ENCODE peak calls at places on chromosomes 5 and 9, in nine cellular contexts. B is RKO, I is AG10803, D is posterior vena cava, Q is AG08395, A is ACHN, W is neural progenitor cell, K is LHCN-M2, L is neural crest cell. U is an unnamed sample.
A peak's percentile ranks its signal among the peaks of the same experiment; 100 is the strongest.

GRCh38 chr9:71680189-71680983 is 87.9 kb downstream of the CEMIP2 start:
- DNase-seq in K (peak; percentile 56), A (no peak), I (peak; percentile 63), B (no peak), W (no peak), D (no peak), L (no peak), Q (peak; percentile 15), U (no peak)

GRCh38 chr9:38064842-38065368 is 4.1 kb downstream of the SHB start:
- DNase-seq in A (no peak), D (no peak), W (no peak), B (no peak), K (no peak), Q (no peak), I (no peak), L (no peak), U (no peak)

GRCh38 chr5:171336486-171337206 is 27.6 kb downstream of the TLX3 start:
- DNase-seq in L (no peak), Q (peak; percentile 35), A (peak; percentile 60), D (no peak), W (peak; percentile 73), K (peak; percentile 38), B (no peak), I (peak; percentile 69), U (no peak)

GRCh38 chr5:178394074-178394473 is 161.5 kb upstream of the PHYKPL start:
- DNase-seq in I (no peak), W (no peak), Q (no peak), D (peak; percentile 64), A (no peak), B (no peak), L (no peak), K (no peak), U (no peak)

GRCh38 chr5:139847790-139848507 is 52.3 kb downstream of the PSD2 start:
- DNase-seq in B (no peak), D (peak; percentile 90), L (peak; percentile 61), Q (no peak), A (peak; percentile 24), I (peak; percentile 13), K (no peak), W (peak; percentile 89), U (no peak)

GRCh38 chr9:38281196-38281595 is 111.3 kb upstream of the ALDH1B1 start:
- DNase-seq in L (no peak), Q (no peak), W (no peak), K (no peak), I (no peak), B (no peak), A (no peak), D (no peak), U (no peak)

GRCh38 chr9:137487454-137488329 is 28.6 kb upstream of the NSMF start:
- DNase-seq in D (peak; percentile 73), I (no peak), Q (no peak), K (no peak), B (no peak), W (no peak), A (no peak), L (no peak), U (no peak)

GRCh38 chr9:97293207-97293721 is 14.2 kb upstream of the CCDC180 start:
- DNase-seq in L (no peak), D (no peak), B (no peak), W (no peak), I (peak; percentile 39), Q (peak; percentile 48), K (peak; percentile 72), A (peak; percentile 3), U (no peak)

GRCh38 chr9:89743576-89744254 is 138.9 kb downstream of the GADD45G start:
- DNase-seq in W (peak; percentile 50), B (no peak), L (no peak), I (no peak), K (no peak), A (no peak), Q (no peak), D (peak; percentile 38), U (peak; percentile 71)

GRCh38 chr5:77636423-77637169 is 1.9 kb downstream of the OTP start:
- DNase-seq in I (no peak), D (no peak), W (peak; percentile 43), A (no peak), K (no peak), B (no peak), L (no peak), Q (no peak), U (no peak)

GRCh38 chr5:675111-675875 is 17.9 kb downstream of the TPPP start:
- DNase-seq in I (no peak), W (no peak), D (peak; percentile 51), K (no peak), Q (no peak), A (no peak), L (no peak), B (no peak), U (no peak)

GRCh38 chr5:36459191-36460135 is 146.9 kb upstream of the SLC1A3 start:
- DNase-seq in Q (no peak), D (no peak), A (peak; percentile 11), I (no peak), B (no peak), K (peak; percentile 35), W (no peak), L (no peak), U (peak; percentile 4)

GRCh38 chr5:34716986-34717385 is 60.9 kb downstream of the RAI14 start:
- DNase-seq in I (no peak), Q (no peak), K (peak; percentile 36), A (peak; percentile 60), L (no peak), D (no peak), W (no peak), B (no peak), U (no peak)

GRCh38 chr5:150582281-150582791 is 58.1 kb upstream of the SYNPO start:
- DNase-seq in L (no peak), A (no peak), D (peak; percentile 75), B (no peak), Q (no peak), W (peak; percentile 59), K (no peak), I (peak; percentile 64), U (no peak)

GRCh38 chr9:18149457-18150011 is 324.4 kb upstream of the ADAMTSL1 start:
- DNase-seq in L (no peak), I (peak; percentile 3), D (no peak), W (no peak), K (no peak), Q (no peak), B (peak; percentile 8), A (peak; percentile 13), U (no peak)

GRCh38 chr9:137550241-137550621 is at the start of gene PNPLA7:
- DNase-seq in I (peak; percentile 62), K (peak; percentile 58), L (peak; percentile 51), D (peak; percentile 95), B (peak; percentile 80), Q (peak; percentile 80), W (peak; percentile 84), A (peak; percentile 52), U (no peak)

GRCh38 chr5:68682400-68683152 is 411.2 kb upstream of the SLC30A5 start:
- DNase-seq in L (no peak), B (no peak), Q (no peak), D (no peak), A (peak; percentile 65), K (no peak), I (no peak), W (no peak), U (no peak)

GRCh38 chr5:169742773-169743296 is 105.8 kb downstream of the DOCK2 start:
- DNase-seq in K (peak; percentile 86), D (no peak), B (no peak), A (no peak), L (no peak), Q (peak; percentile 79), I (peak; percentile 93), W (no peak), U (no peak)

GRCh38 chr9:35482071-35482470 is 7.8 kb upstream of the RUSC2 start:
- DNase-seq in K (no peak), B (no peak), D (no peak), I (no peak), A (no peak), W (peak; percentile 7), Q (no peak), L (no peak), U (no peak)

GRCh38 chr9:135815433-135816178 is 91.7 kb downstream of the CAMSAP1 start:
- DNase-seq in A (no peak), L (no peak), K (no peak), W (no peak), B (no peak), I (no peak), D (peak; percentile 70), Q (no peak), U (no peak)

GRCh38 chr9:110116543-110116885 is 91.4 kb downstream of the C9orf152 start:
- DNase-seq in D (no peak), W (no peak), A (no peak), I (peak; percentile 95), Q (peak; percentile 78), B (no peak), K (peak; percentile 92), L (no peak), U (no peak)

GRCh38 chr9:124030969-124031451 is 19.4 kb downstream of the LHX2 start:
- DNase-seq in K (peak; percentile 17), W (no peak), L (no peak), D (peak; percentile 41), I (peak; percentile 82), B (no peak), Q (peak; percentile 64), A (no peak), U (peak; percentile 76)

GRCh38 chr9:78713746-78714405 is 417.0 kb downstream of the PSAT1 start:
- DNase-seq in A (no peak), D (no peak), L (no peak), K (peak; percentile 57), Q (peak; percentile 75), B (no peak), I (peak; percentile 83), W (no peak), U (no peak)

GRCh38 chr5:50547303-50547702 is 106.2 kb upstream of the EMB start:
- DNase-seq in W (no peak), L (no peak), D (no peak), I (no peak), A (no peak), Q (no peak), K (no peak), B (no peak), U (peak; percentile 12)